ENCODE peak calls at places on chromosomes 3 and 15, in six cellular contexts. X, P, W, V, R and Q are unnamed samples.

GRCh38 chr3:39096775-39097174 is 10.7 kb downstream of the GORASP1 start:
- DNase-seq in X (peak; percentile 43), V (no peak), P (no peak), R (no peak), W (no peak), Q (no peak)

GRCh38 chr3:69088033-69088432 is 3.3 kb downstream of the ARL6IP5 start:
- DNase-seq in W (no peak), P (no peak), V (no peak), R (no peak), X (peak; percentile 47), Q (no peak)

GRCh38 chr3:32435911-32436815 is 44.5 kb downstream of the CMTM7 start:
- DNase-seq in P (no peak), R (no peak), W (no peak), X (no peak), V (no peak), Q (no peak)

GRCh38 chr3:194586839-194587238 is 46.4 kb downstream of the TMEM44 start:
- DNase-seq in V (no peak), W (no peak), X (peak; percentile 82), R (no peak), P (no peak), Q (no peak)

GRCh38 chr3:78857494-78858111 is 910.2 kb downstream of the ROBO1 start:
- DNase-seq in W (no peak), P (no peak), R (no peak), V (no peak), X (peak; percentile 64), Q (no peak)

GRCh38 chr3:76941376-76941775 is 98.5 kb upstream of the ROBO2 start:
- DNase-seq in V (no peak), X (no peak), R (no peak), W (no peak), P (no peak), Q (no peak)

GRCh38 chr3:77421916-77422315 is 382.0 kb downstream of the ROBO2 start:
- DNase-seq in V (no peak), X (no peak), W (no peak), R (no peak), P (no peak), Q (no peak)

GRCh38 chr15:74179983-74180688 is 6.6 kb downstream of the ISLR start:
- DNase-seq in X (peak; percentile 72), V (no peak), R (no peak), P (no peak), W (no peak), Q (no peak)

GRCh38 chr3:187401861-187402260 is 33.7 kb downstream of the RTP4 start:
- DNase-seq in P (no peak), V (no peak), X (no peak), W (no peak), R (no peak), Q (peak; percentile 47)

GRCh38 chr3:56937580-56937979 is 122.9 kb upstream of the SPATA12 start:
- DNase-seq in R (no peak), P (no peak), V (no peak), X (no peak), W (no peak), Q (no peak)

GRCh38 chr3:190701096-190701532 is 161.4 kb downstream of the GMNC start:
- DNase-seq in W (no peak), V (no peak), P (peak; percentile 55), R (peak; percentile 20), X (peak; percentile 71), Q (peak; percentile 51)

GRCh38 chr15:94086360-94086759 is 145.0 kb upstream of the MCTP2 start:
- DNase-seq in P (no peak), V (no peak), W (no peak), R (no peak), X (no peak), Q (no peak)

GRCh38 chr3:11323827-11324226 is 51.6 kb downstream of the ATG7 start:
- DNase-seq in W (no peak), V (no peak), X (no peak), R (no peak), P (no peak), Q (no peak)

GRCh38 chr15:35738370-35738769 is 192.4 kb upstream of the DPH6 start:
- DNase-seq in X (peak; percentile 80), V (no peak), R (peak; percentile 84), W (no peak), P (no peak), Q (no peak)

GRCh38 chr3:179450901-179451334 is 352 bp downstream of the GNB4 start:
- DNase-seq in W (no peak), V (no peak), P (no peak), R (no peak), X (peak; percentile 40), Q (no peak)

GRCh38 chr3:100254168-100254777 is 6.5 kb upstream of the TBC1D23 start:
- DNase-seq in R (no peak), W (no peak), X (peak; percentile 84), P (peak; percentile 42), V (peak; percentile 27), Q (peak; percentile 67)

GRCh38 chr15:31831596-31831995 is 198.7 kb upstream of the CHRNA7 start:
- DNase-seq in X (no peak), R (no peak), P (no peak), V (no peak), W (no peak), Q (no peak)

GRCh38 chr3:152121292-152121654 is 147.5 kb upstream of the MBNL1 start:
- DNase-seq in P (no peak), R (no peak), W (no peak), V (no peak), X (peak; percentile 94), Q (no peak)

GRCh38 chr15:74226761-74227540 is 9.2 kb upstream of the CCDC33 start:
- DNase-seq in X (no peak), V (no peak), P (no peak), R (no peak), W (no peak), Q (no peak)

GRCh38 chr3:64109438-64109837 is 86.1 kb upstream of the PSMD6 start:
- DNase-seq in P (no peak), W (no peak), R (no peak), X (peak; percentile 36), V (no peak), Q (no peak)

GRCh38 chr3:75341324-75342067 is 322.6 kb upstream of the FRG2C start:
- DNase-seq in W (no peak), R (no peak), P (no peak), X (peak; percentile 3), V (no peak), Q (no peak)

GRCh38 chr3:124491875-124492274 is 238.4 kb upstream of the UMPS start:
- DNase-seq in R (no peak), P (no peak), W (no peak), X (no peak), V (no peak), Q (no peak)

GRCh38 chr15:44596511-44597010 is 59.6 kb downstream of the EIF3J start:
- DNase-seq in R (no peak), P (no peak), V (no peak), X (no peak), W (no peak), Q (no peak)

GRCh38 chr15:96334705-96335428 is 4.4 kb downstream of the NR2F2 start:
- DNase-seq in X (no peak), V (no peak), R (no peak), W (no peak), P (no peak), Q (no peak)

GRCh38 chr3:146557745-146558144 is 13.3 kb upstream of the PLSCR1 start:
- DNase-seq in W (no peak), R (no peak), V (no peak), X (no peak), P (no peak), Q (no peak)

GRCh38 chr3:29381595-29381994 is 100.7 kb downstream of the RBMS3 start:
- DNase-seq in W (no peak), P (no peak), V (no peak), R (no peak), X (no peak), Q (no peak)

GRCh38 chr3:128067481-128067880 is 15.2 kb downstream of the SEC61A1 start:
- DNase-seq in R (no peak), P (no peak), V (no peak), X (no peak), W (no peak), Q (no peak)

GRCh38 chr3:171615281-171615680 is 155.1 kb upstream of the TNIK start:
- DNase-seq in P (no peak), V (no peak), W (no peak), R (no peak), X (no peak), Q (no peak)

GRCh38 chr3:58519668-58520402 is 17.2 kb downstream of the ACOX2 start:
- DNase-seq in X (no peak), P (no peak), V (no peak), W (no peak), R (no peak), Q (no peak)

GRCh38 chr3:197792019-197792647 is 1.1 kb downstream of the LRCH3 start:
- DNase-seq in V (no peak), P (no peak), W (no peak), X (no peak), R (no peak), Q (no peak)

GRCh38 chr3:77524467-77524866 is 484.6 kb downstream of the ROBO2 start:
- DNase-seq in P (no peak), V (no peak), X (no peak), W (no peak), R (no peak), Q (no peak)

GRCh38 chr3:135166266-135166825 is 371.3 kb downstream of the EPHB1 start:
- DNase-seq in V (no peak), R (no peak), W (no peak), P (no peak), X (no peak), Q (no peak)

GRCh38 chr3:45677045-45677436 is 12.2 kb upstream of the SACM1L start:
- DNase-seq in W (peak; percentile 20), P (no peak), X (peak; percentile 77), R (no peak), V (no peak), Q (no peak)

GRCh38 chr15:78671626-78672211 is 30.7 kb upstream of the CHRNB4 start:
- DNase-seq in X (no peak), P (no peak), W (no peak), V (no peak), R (no peak), Q (no peak)

GRCh38 chr15:73897441-73898261 is 24.3 kb downstream of the TBC1D21 start:
- DNase-seq in P (peak; percentile 64), X (peak; percentile 83), R (peak; percentile 93), W (peak; percentile 19), V (no peak), Q (no peak)

GRCh38 chr3:37909067-37909911 is 47.6 kb downstream of the CTDSPL start:
- DNase-seq in X (peak; percentile 72), P (no peak), R (no peak), V (no peak), W (no peak), Q (no peak)

GRCh38 chr3:171028025-171028778 is 1.7 kb upstream of the SLC2A2 start:
- DNase-seq in V (no peak), X (peak; percentile 92), R (peak; percentile 88), P (no peak), W (no peak), Q (no peak)

GRCh38 chr3:107522510-107523360 is at the start of gene BBX:
- DNase-seq in X (peak; percentile 99), P (peak; percentile 85), R (peak; percentile 96), W (peak; percentile 83), V (peak; percentile 70), Q (peak; percentile 92)